ENCODE peak calls at places on chromosomes 12 and 14, in four cellular contexts. G, L, M and D are unnamed samples.
A peak's percentile ranks its signal among the peaks of the same experiment; 100 is the strongest.

GRCh38 chr14:104169765-104170113 is 31.4 kb downstream of the KIF26A start:
- DNase-seq in G (no peak), L (no peak), M (no peak), D (no peak)

GRCh38 chr14:102819790-102820330 is 42.6 kb downstream of the TRAF3 start:
- DNase-seq in G (no peak), L (no peak), M (no peak), D (no peak)

GRCh38 chr12:32273712-32274111 is 125.6 kb upstream of the FGD4 start:
- DNase-seq in G (no peak), L (peak; percentile 51), M (peak; percentile 17), D (no peak)

GRCh38 chr14:57389646-57390036 is 745 bp upstream of the NAA30 start:
- DNase-seq in G (peak; percentile 13), L (no peak), M (peak; percentile 6), D (no peak)

GRCh38 chr14:38391334-38391733 is 135.4 kb upstream of the CLEC14A start:
- DNase-seq in G (no peak), L (no peak), M (no peak), D (no peak)

GRCh38 chr12:114045333-114045732 is 79.2 kb upstream of the RBM19 start:
- DNase-seq in G (no peak), L (no peak), M (no peak), D (no peak)

GRCh38 chr14:103065861-103066260 is 8.5 kb upstream of the CDC42BPB start:
- DNase-seq in G (no peak), L (no peak), M (no peak), D (no peak)

GRCh38 chr14:55136241-55136640 is 7.2 kb downstream of the LGALS3 start:
- DNase-seq in G (no peak), L (no peak), M (no peak), D (no peak)

GRCh38 chr12:50197297-50197727 is 30.1 kb upstream of the CERS5 start:
- DNase-seq in G (no peak), L (no peak), M (no peak), D (no peak)

GRCh38 chr12:27193854-27194544 is 50.1 kb upstream of the STK38L start:
- DNase-seq in G (no peak), L (no peak), M (no peak), D (no peak)

GRCh38 chr12:59085680-59086079 is 165.4 kb upstream of the LRIG3 start:
- DNase-seq in G (no peak), L (no peak), M (no peak), D (no peak)

DNA sequence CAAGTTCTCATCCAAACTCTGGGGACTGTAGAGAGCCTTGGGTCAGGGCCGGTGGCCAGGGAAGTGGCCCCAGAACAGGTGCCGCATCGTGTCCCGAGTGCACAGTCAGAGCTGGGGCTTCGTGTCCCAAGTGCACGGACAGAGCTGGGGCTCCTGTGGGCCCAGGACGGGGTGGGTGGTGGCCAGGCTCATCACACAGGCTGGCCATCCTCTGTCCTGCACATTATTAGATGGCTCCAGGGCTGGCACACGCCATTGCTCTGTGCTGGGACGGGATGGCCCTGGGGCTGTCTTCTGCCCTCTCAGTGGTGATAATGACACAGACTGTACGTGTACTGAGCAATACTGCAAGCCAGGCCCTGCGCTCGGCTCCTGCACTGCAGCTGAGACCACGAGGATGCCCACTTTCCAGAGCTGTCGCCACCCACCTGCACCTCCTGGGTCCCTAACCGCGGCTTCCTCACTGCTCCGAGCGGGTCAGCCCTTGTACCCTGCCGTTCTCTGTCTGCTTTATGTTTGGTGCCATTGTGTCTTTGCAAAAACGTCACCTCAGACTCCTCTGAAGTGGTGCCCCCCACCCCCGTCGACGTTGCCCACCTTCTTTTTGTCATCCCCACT is 1.9 kb downstream of the FBRSL1 start:
- DNase-seq in G (no peak), L (no peak), M (no peak), D (no peak)
- TF ChIP-seq CBX5 in G (no peak), L (no peak), M (no peak), D (no peak)

GRCh38 chr14:58942516-58942915 is 246.0 kb upstream of the DAAM1 start:
- DNase-seq in G (no peak), L (no peak), M (no peak), D (no peak)

GRCh38 chr14:58944957-58945356 is 243.5 kb upstream of the DAAM1 start:
- DNase-seq in G (no peak), L (no peak), M (no peak), D (no peak)

GRCh38 chr14:58941666-58942065 is 246.8 kb upstream of the DAAM1 start:
- DNase-seq in G (no peak), L (no peak), M (no peak), D (no peak)

GRCh38 chr14:58947156-58947555 is 241.3 kb upstream of the DAAM1 start:
- DNase-seq in G (no peak), L (no peak), M (no peak), D (no peak)

GRCh38 chr14:58944226-58944769 is 244.2 kb upstream of the DAAM1 start:
- DNase-seq in G (no peak), L (no peak), M (no peak), D (no peak)
- TF ChIP-seq CBX5 in G (no peak), L (no peak), M (no peak), D (no peak)

GRCh38 chr12:29234552-29234951 is 85.5 kb downstream of the FAR2 start:
- DNase-seq in G (no peak), L (no peak), M (no peak), D (no peak)

GRCh38 chr12:29238822-29239291 is 89.8 kb downstream of the FAR2 start:
- DNase-seq in G (no peak), L (no peak), M (no peak), D (no peak)

GRCh38 chr12:29232086-29232485 is 83.0 kb downstream of the FAR2 start:
- DNase-seq in G (no peak), L (no peak), M (no peak), D (no peak)

GRCh38 chr12:29230800-29231560 is 81.9 kb downstream of the FAR2 start:
- DNase-seq in G (no peak), L (no peak), M (no peak), D (no peak)

GRCh38 chr12:29234965-29235364 is 85.9 kb downstream of the FAR2 start:
- DNase-seq in G (no peak), L (no peak), M (no peak), D (no peak)
- TF ChIP-seq CBX5 in G (no peak), L (no peak), M (no peak), D (no peak)

GRCh38 chr14:68815288-68816182 is 22.7 kb upstream of the ZFP36L1 start:
- DNase-seq in G (no peak), L (no peak), M (no peak), D (no peak)
- TF ChIP-seq CBX5 in G (no peak), L (no peak), M (no peak), D (no peak)

GRCh38 chr12:89567691-89568239 is 41.9 kb upstream of the POC1B start:
- DNase-seq in G (no peak), L (no peak), M (no peak), D (no peak)
- TF ChIP-seq CBX5 in G (no peak), L (no peak), M (no peak), D (no peak)

GRCh38 chr12:108627134-108627920 is 6.4 kb downstream of the SELPLG start:
- DNase-seq in G (no peak), L (no peak), M (no peak), D (no peak)

GRCh38 chr12:108633081-108633533 is 587 bp downstream of the SELPLG start:
- DNase-seq in G (no peak), L (no peak), M (no peak), D (no peak)

GRCh38 chr12:108629824-108630476 is 3.7 kb downstream of the SELPLG start:
- DNase-seq in G (no peak), L (no peak), M (peak; percentile 84), D (peak; percentile 21)

GRCh38 chr12:108630481-108631207 is 3.0 kb downstream of the SELPLG start:
- DNase-seq in G (no peak), L (no peak), M (no peak), D (no peak)

DNA sequence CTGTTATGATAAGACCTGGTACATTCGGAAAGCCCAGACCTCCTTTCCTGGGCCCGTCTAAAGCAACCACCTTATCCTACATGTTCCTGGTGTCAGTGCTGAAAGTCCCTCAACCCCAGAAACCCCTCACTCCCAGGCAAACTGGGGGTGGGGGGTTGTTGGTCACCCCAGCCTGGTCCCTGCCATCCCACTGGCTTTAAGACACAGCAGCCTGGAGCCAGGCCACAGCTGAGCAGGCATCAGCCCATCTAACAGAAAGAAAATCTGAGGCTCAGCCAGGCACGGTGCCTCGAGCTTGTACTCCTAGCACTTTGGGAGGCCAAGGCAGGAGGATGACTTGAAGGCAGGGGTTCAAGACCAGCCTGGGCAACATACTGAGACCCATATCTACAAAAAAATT is 4.5 kb downstream of the SELPLG start:
- DNase-seq in G (no peak), L (no peak), M (peak; percentile 26), D (no peak)
- TF ChIP-seq CBX5 in G (no peak), L (no peak), M (no peak), D (no peak)

DNA sequence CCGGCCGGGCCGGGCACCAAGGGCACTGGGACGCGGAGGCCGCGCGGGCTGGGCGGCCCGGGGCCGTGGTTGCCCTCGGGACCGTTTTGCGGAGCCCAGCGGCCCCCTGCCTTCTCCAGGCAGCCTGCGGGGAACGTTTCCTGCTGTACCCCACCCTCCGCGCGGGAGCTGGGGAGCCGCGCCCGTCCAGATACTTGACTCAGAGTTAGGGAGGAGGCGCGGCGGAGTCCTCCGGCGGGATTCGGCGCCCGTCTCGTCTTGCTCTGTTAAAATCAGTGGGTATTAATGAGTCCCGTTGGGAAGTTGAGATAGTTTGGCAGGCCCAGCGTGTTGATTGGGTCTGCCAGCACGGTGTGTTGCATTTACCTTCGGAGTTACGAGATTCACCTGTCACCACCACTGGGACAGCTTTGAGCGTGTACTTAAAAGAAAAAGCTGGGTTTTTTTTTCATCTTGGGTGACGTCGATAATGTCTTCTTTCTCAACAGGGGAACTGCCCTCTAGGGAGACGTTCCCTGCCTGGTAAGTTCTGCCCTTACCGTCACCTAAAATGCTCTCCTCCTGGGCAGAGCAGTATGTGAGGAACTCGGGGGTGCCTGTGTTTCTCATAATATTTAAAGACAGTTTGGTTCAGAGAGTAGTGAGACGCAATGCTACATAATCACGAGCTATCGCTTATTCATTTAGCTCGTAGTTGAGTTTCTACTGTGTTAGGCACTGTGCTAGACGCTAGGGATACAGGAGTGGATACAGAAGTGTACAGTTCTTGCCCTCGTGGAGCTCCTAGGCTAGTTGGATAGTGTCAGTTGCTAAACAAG is 596 bp downstream of the DLST start:
- DNase-seq in G (no peak), L (no peak), M (no peak), D (no peak)
- TF ChIP-seq CBX5 in G (no peak), L (no peak), M (no peak), D (no peak)

DNA sequence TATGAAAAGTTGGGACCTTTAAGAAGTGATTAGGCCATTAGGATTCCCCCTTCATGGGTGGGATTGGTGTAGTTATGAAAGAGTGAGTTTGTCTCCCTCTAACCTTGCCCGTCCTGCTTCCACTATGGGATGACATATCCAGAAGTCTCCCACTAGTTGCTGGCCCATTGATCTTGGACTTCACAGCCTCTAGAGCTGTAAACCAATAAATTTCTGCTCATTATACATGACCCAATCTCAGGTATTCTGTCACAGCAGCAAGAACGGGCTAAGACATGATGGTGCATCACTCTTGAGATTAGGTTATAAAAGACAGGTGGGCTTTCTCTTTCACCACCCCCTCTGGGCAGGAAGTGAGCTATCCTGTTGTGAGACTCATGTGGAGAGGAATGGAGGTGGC is 8.6 kb upstream of the SMOC1 start:
- DNase-seq in G (no peak), L (no peak), M (no peak), D (no peak)
- TF ChIP-seq CBX5 in G (no peak), L (no peak), M (no peak), D (no peak)

GRCh38 chr12:11807453-11807852 is 158.0 kb downstream of the ETV6 start:
- DNase-seq in G (no peak), L (no peak), M (no peak), D (no peak)
- TF ChIP-seq CBX5 in G (no peak), L (no peak), M (no peak), D (no peak)